ENCODE peak calls at places on chromosome 13, in nine cellular contexts. I, B, L, Z, X, H, N, E and V are unnamed samples.

GRCh38 chr13:56110751-56111150 is 1030.0 kb upstream of the PRR20A start:
- DNase-seq in B (no peak), N (no peak), H (no peak), Z (no peak), X (no peak), I (no peak), L (no peak), E (no peak), V (no peak)

GRCh38 chr13:111282997-111283396 is 37.4 kb upstream of the TEX29 start:
- DNase-seq in B (no peak), E (no peak), H (no peak), Z (no peak), X (no peak), N (no peak), I (no peak), L (no peak), V (no peak)

GRCh38 chr13:75217949-75218348 is 264.0 kb downstream of the TBC1D4 start:
- DNase-seq in I (no peak), N (no peak), B (no peak), X (peak), L (peak), E (no peak), Z (peak), H (no peak), V (no peak)

GRCh38 chr13:46053162-46054012 is 841 bp upstream of the ZC3H13 start:
- DNase-seq in I (no peak), E (no peak), B (no peak), Z (peak), N (no peak), X (no peak), L (no peak), H (no peak), V (no peak)

GRCh38 chr13:91346848-91347211 is 657 bp upstream of the MIR17HG start:
- DNase-seq in E (no peak), H (no peak), B (no peak), I (peak), L (peak), X (no peak), Z (peak), N (no peak), V (peak)

GRCh38 chr13:40502236-40502635 is 164.2 kb downstream of the FOXO1 start:
- DNase-seq in I (no peak), H (no peak), Z (peak), B (no peak), E (no peak), N (no peak), L (peak), X (no peak), V (no peak)

GRCh38 chr13:98856983-98857382 is 104.5 kb upstream of the SLC15A1 start:
- DNase-seq in I (no peak), L (peak), E (no peak), X (no peak), B (no peak), N (no peak), Z (no peak), H (no peak), V (peak)

GRCh38 chr13:90683711-90684131 is 663.8 kb upstream of the MIR17HG start:
- DNase-seq in L (peak), Z (no peak), B (no peak), N (no peak), E (no peak), I (no peak), H (no peak), X (no peak), V (peak)

GRCh38 chr13:64446372-64446771 is 2783.8 kb downstream of the PCDH9 start:
- DNase-seq in X (no peak), I (peak), H (no peak), B (no peak), N (no peak), L (no peak), E (no peak), Z (no peak), V (no peak)

GRCh38 chr13:41746259-41746658 is 214.7 kb downstream of the VWA8 start:
- DNase-seq in L (peak), I (no peak), N (peak), Z (peak), B (no peak), H (no peak), X (peak), E (no peak), V (no peak)

GRCh38 chr13:85528578-85529215 is 270.5 kb downstream of the SLITRK6 start:
- DNase-seq in X (peak), E (no peak), N (peak), Z (peak), B (no peak), H (no peak), I (no peak), L (peak), V (no peak)

GRCh38 chr13:26236306-26236705 is 14.2 kb upstream of the RNF6 start:
- DNase-seq in Z (no peak), X (no peak), H (no peak), B (no peak), N (no peak), L (no peak), E (no peak), I (no peak), V (no peak)

GRCh38 chr13:36918246-36919060 is 1.6 kb downstream of the SMAD9 start:
- DNase-seq in E (no peak), B (no peak), L (peak), N (no peak), X (peak), H (peak), Z (peak), I (no peak), V (no peak)

GRCh38 chr13:49927755-49928154 is 8.4 kb downstream of the SPRYD7 start:
- DNase-seq in H (no peak), X (peak), E (no peak), N (peak), I (no peak), Z (peak), L (peak), B (no peak), V (no peak)

GRCh38 chr13:98664047-98664446 is 87.1 kb upstream of the STK24 start:
- DNase-seq in L (no peak), E (no peak), I (no peak), Z (peak), H (no peak), B (peak), X (peak), N (peak), V (no peak)

GRCh38 chr13:48731957-48732569 is 78.3 kb downstream of the CYSLTR2 start:
- DNase-seq in Z (no peak), H (no peak), L (peak), B (peak), E (peak), N (no peak), I (peak), X (no peak), V (no peak)